ENCODE peak calls at places on chromosomes 3 and 15, in five cellular contexts. One of them, this sample, is unnamed.

GRCh38 chr15:81323559-81323943 is 390 bp downstream of the STARD5 start:
- DNase-seq in stimulated activated CD4-positive, alpha-beta T cell treated with anti-CD3 and anti-CD28 coated beads, Interleukin-1b, Interleukin-23, amount 100 ng/mL, for 1 hour: no peak
- DNase-seq in Ammon's horn: no peak
- DNase-seq in GDM1: no peak
- DNase-seq in MV-4-11: no peak
- DNase-seq in this sample: no peak

GRCh38 chr3:7879572-7879971 is 622.1 kb upstream of the LMCD1 start:
- DNase-seq in stimulated activated CD4-positive, alpha-beta T cell treated with anti-CD3 and anti-CD28 coated beads, Interleukin-1b, Interleukin-23, amount 100 ng/mL, for 1 hour: no peak
- DNase-seq in Ammon's horn: no peak
- DNase-seq in GDM1: no peak
- DNase-seq in MV-4-11: no peak
- DNase-seq in this sample: no peak

GRCh38 chr15:97084650-97085049 is 754.1 kb downstream of the NR2F2 start:
- DNase-seq in stimulated activated CD4-positive, alpha-beta T cell treated with anti-CD3 and anti-CD28 coated beads, Interleukin-1b, Interleukin-23, amount 100 ng/mL, for 1 hour: no peak
- DNase-seq in Ammon's horn: no peak
- DNase-seq in GDM1: peak
- DNase-seq in MV-4-11: peak
- DNase-seq in this sample: no peak

GRCh38 chr3:136432685-136433084 is 182.5 kb downstream of the PCCB start:
- DNase-seq in stimulated activated CD4-positive, alpha-beta T cell treated with anti-CD3 and anti-CD28 coated beads, Interleukin-1b, Interleukin-23, amount 100 ng/mL, for 1 hour: no peak
- DNase-seq in Ammon's horn: no peak
- DNase-seq in GDM1: no peak
- DNase-seq in MV-4-11: no peak
- DNase-seq in this sample: no peak

GRCh38 chr15:92391640-92392039 is 2.0 kb upstream of the ST8SIA2 start:
- DNase-seq in stimulated activated CD4-positive, alpha-beta T cell treated with anti-CD3 and anti-CD28 coated beads, Interleukin-1b, Interleukin-23, amount 100 ng/mL, for 1 hour: no peak
- DNase-seq in Ammon's horn: peak
- DNase-seq in GDM1: no peak
- DNase-seq in MV-4-11: no peak
- DNase-seq in this sample: no peak

GRCh38 chr3:71101014-71101413 is 482.5 kb downstream of the FOXP1 start:
- DNase-seq in stimulated activated CD4-positive, alpha-beta T cell treated with anti-CD3 and anti-CD28 coated beads, Interleukin-1b, Interleukin-23, amount 100 ng/mL, for 1 hour: no peak
- DNase-seq in Ammon's horn: no peak
- DNase-seq in GDM1: no peak
- DNase-seq in MV-4-11: no peak
- DNase-seq in this sample: no peak

GRCh38 chr3:81968628-81969027 is 207.2 kb upstream of the GBE1 start:
- DNase-seq in stimulated activated CD4-positive, alpha-beta T cell treated with anti-CD3 and anti-CD28 coated beads, Interleukin-1b, Interleukin-23, amount 100 ng/mL, for 1 hour: no peak
- DNase-seq in Ammon's horn: no peak
- DNase-seq in GDM1: no peak
- DNase-seq in MV-4-11: no peak
- DNase-seq in this sample: no peak

GRCh38 chr3:49383387-49383786 is 25.2 kb upstream of the GPX1 start:
- DNase-seq in stimulated activated CD4-positive, alpha-beta T cell treated with anti-CD3 and anti-CD28 coated beads, Interleukin-1b, Interleukin-23, amount 100 ng/mL, for 1 hour: no peak
- DNase-seq in Ammon's horn: no peak
- DNase-seq in GDM1: no peak
- DNase-seq in MV-4-11: no peak
- DNase-seq in this sample: no peak

GRCh38 chr15:59298255-59298856 is 74.3 kb downstream of the MYO1E start:
- DNase-seq in stimulated activated CD4-positive, alpha-beta T cell treated with anti-CD3 and anti-CD28 coated beads, Interleukin-1b, Interleukin-23, amount 100 ng/mL, for 1 hour: no peak
- DNase-seq in Ammon's horn: no peak
- DNase-seq in GDM1: no peak
- DNase-seq in MV-4-11: no peak
- DNase-seq in this sample: no peak

GRCh38 chr3:5162102-5162501 is 25.4 kb upstream of the EDEM1 start:
- DNase-seq in stimulated activated CD4-positive, alpha-beta T cell treated with anti-CD3 and anti-CD28 coated beads, Interleukin-1b, Interleukin-23, amount 100 ng/mL, for 1 hour: no peak
- DNase-seq in Ammon's horn: no peak
- DNase-seq in GDM1: no peak
- DNase-seq in MV-4-11: no peak
- DNase-seq in this sample: no peak

GRCh38 chr3:112134335-112135124 is 1.5 kb upstream of the GCSAM start:
- DNase-seq in stimulated activated CD4-positive, alpha-beta T cell treated with anti-CD3 and anti-CD28 coated beads, Interleukin-1b, Interleukin-23, amount 100 ng/mL, for 1 hour: no peak
- DNase-seq in Ammon's horn: no peak
- DNase-seq in GDM1: no peak
- DNase-seq in MV-4-11: no peak
- DNase-seq in this sample: no peak

GRCh38 chr3:84922682-84923081 is 36.1 kb upstream of the CADM2 start:
- DNase-seq in stimulated activated CD4-positive, alpha-beta T cell treated with anti-CD3 and anti-CD28 coated beads, Interleukin-1b, Interleukin-23, amount 100 ng/mL, for 1 hour: no peak
- DNase-seq in Ammon's horn: no peak
- DNase-seq in GDM1: no peak
- DNase-seq in MV-4-11: no peak
- DNase-seq in this sample: no peak